ENCODE peak calls at places on chromosomes 7 and 10, in six cellular contexts. B is mammary epithelial cell, A is fibroblast of lung, Z is heart right ventricle, W is epithelial cell of esophagus, H is AG04450. V is an unnamed sample.

GRCh38 chr7:115008465-115009114 is 86.7 kb downstream of the MDFIC start:
- DNase-seq in H (peak), Z (peak), W (no peak), A (peak), B (no peak), V (peak)

GRCh38 chr7:134331393-134331792 is 14.7 kb upstream of the SLC35B4 start:
- DNase-seq in H (no peak), Z (no peak), W (no peak), B (no peak), A (no peak), V (no peak)

GRCh38 chr10:101495324-101495925 is 92.6 kb downstream of the POLL start:
- DNase-seq in H (no peak), W (peak), B (peak), Z (no peak), A (peak), V (no peak)

GRCh38 chr7:8125680-8126444 is 136.1 kb downstream of the ICA1 start:
- DNase-seq in B (peak), A (no peak), Z (no peak), H (no peak), W (peak), V (no peak)

GRCh38 chr7:131076711-131077170 is 250.9 kb upstream of the MKLN1 start:
- DNase-seq in B (peak), H (no peak), A (peak), Z (no peak), W (no peak), V (no peak)

GRCh38 chr10:50788951-50789904 is 49.5 kb downstream of the ASAH2B start:
- DNase-seq in A (peak), W (peak), B (peak), Z (no peak), H (peak), V (peak)

GRCh38 chr7:93945083-93945482 is 23.5 kb downstream of the GNG11 start:
- DNase-seq in Z (no peak), A (no peak), B (no peak), W (no peak), H (no peak), V (no peak)

GRCh38 chr10:108629843-108630242 is 1293.5 kb downstream of the XPNPEP1 start:
- DNase-seq in B (no peak), A (no peak), H (no peak), Z (no peak), W (no peak), V (no peak)

DNA sequence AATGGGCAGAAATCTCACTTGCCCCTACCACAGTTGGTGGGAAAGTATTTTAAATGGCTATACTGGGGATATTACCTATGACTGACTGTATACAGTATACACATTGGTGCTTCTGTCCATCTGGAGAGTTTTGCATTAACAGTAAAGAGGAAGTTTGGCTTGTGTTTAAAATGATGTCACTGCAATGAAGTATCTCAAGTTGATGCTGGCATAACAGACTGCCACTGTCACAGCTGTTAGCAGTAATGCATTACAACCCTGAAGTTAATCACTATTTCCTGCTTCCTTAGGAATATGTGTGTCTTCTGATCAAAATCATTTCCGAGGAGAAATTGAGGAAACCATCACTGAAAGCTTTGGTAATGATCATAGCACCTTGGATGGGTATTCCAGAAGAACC is 1.9 kb downstream of the DKK1 start:
- DNase-seq in H (no peak), B (no peak), Z (no peak), A (peak), W (no peak), V (no peak)
- H3K4me3 ChIP-seq in H (peak), B (peak), Z (no peak), A (peak), W (no peak), V (no peak)

DNA sequence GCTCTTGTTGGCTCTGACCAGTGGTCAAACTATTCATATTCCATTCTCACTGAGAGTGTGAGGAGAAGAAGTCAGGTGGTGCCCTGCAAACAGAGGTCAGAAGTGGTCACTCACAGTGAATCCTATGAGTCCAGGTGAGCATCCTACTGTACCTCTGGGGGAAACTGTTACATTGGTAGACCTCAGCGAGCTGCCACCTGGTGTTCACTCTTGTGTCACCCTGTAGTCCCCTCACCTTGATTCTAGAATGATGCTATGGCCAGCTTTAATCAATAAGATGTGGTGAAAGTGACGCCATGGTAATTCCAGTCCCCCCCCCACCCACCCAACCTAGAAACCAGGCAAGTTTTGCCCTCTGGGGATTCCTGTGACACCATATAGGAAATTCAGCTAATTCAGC is 1.2 kb upstream of the AMPH start:
- DNase-seq in B (no peak), H (no peak), W (no peak), A (no peak), Z (no peak), V (no peak)
- TF ChIP-seq CTCF in B (no peak), H (no peak), W (no peak), A (no peak), Z (no peak), V (no peak)

DNA sequence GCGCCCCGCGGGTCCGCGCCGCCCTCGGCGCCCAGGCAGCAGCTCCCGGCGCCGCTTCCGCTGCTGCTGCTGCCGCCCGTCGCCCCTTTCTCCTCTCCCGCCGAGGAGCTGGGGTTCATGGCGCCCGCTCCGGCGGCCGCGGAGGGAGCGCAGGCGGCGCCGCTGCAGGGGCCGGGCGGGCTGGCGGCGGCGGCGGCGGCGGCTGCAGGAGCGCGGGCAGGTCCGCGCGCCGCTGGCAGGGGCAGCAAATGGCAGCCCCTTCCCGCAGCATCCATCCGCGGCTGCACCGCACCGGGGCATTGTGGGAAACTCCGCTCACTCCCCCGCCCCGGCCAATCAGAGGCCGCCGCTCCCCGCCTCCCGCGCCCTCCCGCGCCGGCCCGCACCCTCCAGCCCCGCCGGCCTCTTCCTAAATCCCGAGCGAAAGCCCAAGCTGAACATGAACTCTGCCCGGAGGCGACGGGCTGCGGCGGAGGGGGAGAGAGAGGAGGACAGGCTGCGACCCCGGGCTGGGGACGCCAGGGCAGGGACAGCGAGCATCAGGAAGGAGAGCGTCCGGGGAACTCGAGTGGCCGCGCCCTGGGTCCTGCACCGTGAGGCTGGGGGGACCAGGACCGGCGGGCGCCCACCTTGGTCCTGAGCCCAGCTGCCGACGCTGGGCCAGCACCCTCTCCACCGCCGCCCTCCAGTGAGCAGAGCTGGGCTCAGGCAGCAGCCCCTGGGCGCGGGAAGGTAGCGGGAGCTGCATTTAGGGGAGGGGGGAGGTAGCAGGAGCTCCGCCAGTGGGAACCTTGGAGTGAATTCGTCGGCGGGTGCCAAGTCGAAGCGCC is at the start of gene DGKI:
- DNase-seq in B (no peak), H (no peak), Z (peak), W (no peak), A (no peak), V (no peak)
- H3K4me3 ChIP-seq in B (peak), H (peak), Z (peak), W (no peak), A (peak), V (peak)

DNA sequence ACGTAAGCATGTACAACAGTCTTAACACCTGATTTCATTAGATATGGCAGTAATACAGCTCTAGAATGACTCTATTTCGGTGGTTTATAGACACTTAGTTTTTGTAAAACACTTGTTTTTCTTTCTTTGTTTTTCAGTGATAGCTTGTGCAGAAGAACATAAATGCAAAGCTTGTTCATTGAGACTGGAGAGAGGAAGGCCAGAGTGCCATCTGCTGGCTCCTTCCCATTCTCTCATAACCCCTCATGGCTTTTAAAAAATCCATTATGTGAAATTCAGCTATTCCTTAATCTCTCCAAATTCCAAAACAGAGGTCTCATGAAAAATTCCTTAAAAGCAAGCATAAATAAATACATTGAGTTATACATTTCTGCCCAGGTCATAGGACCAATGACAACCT is 76.3 kb downstream of the CACNB2 start:
- DNase-seq in W (peak), B (no peak), A (peak), H (no peak), Z (no peak), V (peak)
- TF ChIP-seq CTCF in W (peak), B (peak), A (peak), H (peak), Z (peak), V (peak)

GRCh38 chr7:47477191-47478016 is 104.5 kb downstream of the TNS3 start:
- DNase-seq in H (no peak), W (no peak), A (no peak), Z (no peak), B (no peak), V (no peak)

GRCh38 chr7:47478926-47479791 is 102.8 kb downstream of the TNS3 start:
- DNase-seq in A (no peak), H (no peak), W (no peak), Z (no peak), B (no peak), V (no peak)

GRCh38 chr7:47479821-47480575 is 101.9 kb downstream of the TNS3 start:
- DNase-seq in W (no peak), A (no peak), Z (no peak), H (no peak), B (no peak), V (no peak)

GRCh38 chr7:47475880-47476227 is 106.1 kb downstream of the TNS3 start:
- DNase-seq in A (no peak), W (peak), H (no peak), Z (no peak), B (no peak), V (no peak)

GRCh38 chr7:47478017-47478344 is 103.9 kb downstream of the TNS3 start:
- DNase-seq in B (no peak), H (no peak), Z (no peak), A (peak), W (no peak), V (no peak)
- H3K4me3 ChIP-seq in B (no peak), H (no peak), Z (no peak), A (no peak), W (no peak), V (no peak)